ENCODE peak calls at places on chromosomes 2 and 18, in nine cellular contexts. One of them, this sample, is unnamed.

GRCh38 chr18:10995576-10995975 is 153.8 kb downstream of the PIEZO2 start:
- DNase-seq in lower lobe of right lung: no peak
- DNase-seq in activated CD4-positive, alpha-beta memory T cell treated with anti-CD3 and anti-CD28 coated beads, Interleukin-2, amount 10 ng/mL, durations not matched to agents 7 days and 5 days: no peak
- DNase-seq in left lobe of liver: no peak
- DNase-seq in posterior vena cava: no peak
- DNase-seq in NCI-H345: no peak
- DNase-seq in fibroblast of pulmonary artery: no peak
- DNase-seq in GM19239: no peak
- DNase-seq in A172: no peak
- DNase-seq in this sample: peak

GRCh38 chr18:59547691-59548182 is 149.5 kb downstream of the CCBE1 start:
- DNase-seq in A172: peak
- DNase-seq in left lobe of liver: no peak
- DNase-seq in activated CD4-positive, alpha-beta memory T cell treated with anti-CD3 and anti-CD28 coated beads, Interleukin-2, amount 10 ng/mL, durations not matched to agents 7 days and 5 days: no peak
- DNase-seq in GM19239: no peak
- DNase-seq in posterior vena cava: no peak
- DNase-seq in NCI-H345: peak
- DNase-seq in lower lobe of right lung: no peak
- DNase-seq in fibroblast of pulmonary artery: peak
- DNase-seq in this sample: peak

GRCh38 chr2:37376421-37377186 is 32.2 kb downstream of the QPCT start:
- DNase-seq in left lobe of liver: no peak
- DNase-seq in posterior vena cava: no peak
- DNase-seq in fibroblast of pulmonary artery: peak
- DNase-seq in NCI-H345: no peak
- DNase-seq in A172: peak
- DNase-seq in lower lobe of right lung: no peak
- DNase-seq in activated CD4-positive, alpha-beta memory T cell treated with anti-CD3 and anti-CD28 coated beads, Interleukin-2, amount 10 ng/mL, durations not matched to agents 7 days and 5 days: peak
- DNase-seq in GM19239: peak
- DNase-seq in this sample: peak

GRCh38 chr18:8562065-8562464 is 47.2 kb upstream of the RAB12 start:
- DNase-seq in A172: no peak
- DNase-seq in lower lobe of right lung: no peak
- DNase-seq in posterior vena cava: no peak
- DNase-seq in left lobe of liver: no peak
- DNase-seq in fibroblast of pulmonary artery: no peak
- DNase-seq in activated CD4-positive, alpha-beta memory T cell treated with anti-CD3 and anti-CD28 coated beads, Interleukin-2, amount 10 ng/mL, durations not matched to agents 7 days and 5 days: no peak
- DNase-seq in NCI-H345: no peak
- DNase-seq in GM19239: no peak
- DNase-seq in this sample: no peak

GRCh38 chr2:98347298-98348065 is 1.2 kb downstream of the CNGA3 start:
- DNase-seq in left lobe of liver: no peak
- DNase-seq in posterior vena cava: no peak
- DNase-seq in GM19239: no peak
- DNase-seq in activated CD4-positive, alpha-beta memory T cell treated with anti-CD3 and anti-CD28 coated beads, Interleukin-2, amount 10 ng/mL, durations not matched to agents 7 days and 5 days: no peak
- DNase-seq in A172: no peak
- DNase-seq in fibroblast of pulmonary artery: no peak
- DNase-seq in NCI-H345: no peak
- DNase-seq in lower lobe of right lung: no peak
- DNase-seq in this sample: no peak

GRCh38 chr18:50715919-50716318 is 103.9 kb downstream of the MRO start:
- DNase-seq in A172: peak
- DNase-seq in posterior vena cava: no peak
- DNase-seq in activated CD4-positive, alpha-beta memory T cell treated with anti-CD3 and anti-CD28 coated beads, Interleukin-2, amount 10 ng/mL, durations not matched to agents 7 days and 5 days: no peak
- DNase-seq in NCI-H345: no peak
- DNase-seq in lower lobe of right lung: no peak
- DNase-seq in GM19239: no peak
- DNase-seq in left lobe of liver: no peak
- DNase-seq in fibroblast of pulmonary artery: peak
- DNase-seq in this sample: peak

GRCh38 chr2:47422016-47422415 is 19.1 kb downstream of the MSH2 start:
- DNase-seq in activated CD4-positive, alpha-beta memory T cell treated with anti-CD3 and anti-CD28 coated beads, Interleukin-2, amount 10 ng/mL, durations not matched to agents 7 days and 5 days: no peak
- DNase-seq in A172: no peak
- DNase-seq in lower lobe of right lung: no peak
- DNase-seq in posterior vena cava: no peak
- DNase-seq in left lobe of liver: no peak
- DNase-seq in GM19239: no peak
- DNase-seq in NCI-H345: no peak
- DNase-seq in fibroblast of pulmonary artery: no peak
- DNase-seq in this sample: no peak

GRCh38 chr2:128032092-128032491 is 4.2 kb upstream of the SAP130 start:
- DNase-seq in posterior vena cava: no peak
- DNase-seq in GM19239: no peak
- DNase-seq in fibroblast of pulmonary artery: no peak
- DNase-seq in A172: no peak
- DNase-seq in activated CD4-positive, alpha-beta memory T cell treated with anti-CD3 and anti-CD28 coated beads, Interleukin-2, amount 10 ng/mL, durations not matched to agents 7 days and 5 days: no peak
- DNase-seq in NCI-H345: no peak
- DNase-seq in left lobe of liver: no peak
- DNase-seq in lower lobe of right lung: no peak
- DNase-seq in this sample: peak

GRCh38 chr2:164896634-164897033 is 55.0 kb upstream of the COBLL1 start:
- DNase-seq in activated CD4-positive, alpha-beta memory T cell treated with anti-CD3 and anti-CD28 coated beads, Interleukin-2, amount 10 ng/mL, durations not matched to agents 7 days and 5 days: no peak
- DNase-seq in fibroblast of pulmonary artery: peak
- DNase-seq in left lobe of liver: no peak
- DNase-seq in lower lobe of right lung: no peak
- DNase-seq in posterior vena cava: no peak
- DNase-seq in NCI-H345: no peak
- DNase-seq in A172: peak
- DNase-seq in GM19239: no peak
- DNase-seq in this sample: peak

GRCh38 chr2:7849531-7849930 is 832.3 kb upstream of the ID2 start:
- DNase-seq in lower lobe of right lung: no peak
- DNase-seq in A172: no peak
- DNase-seq in posterior vena cava: no peak
- DNase-seq in NCI-H345: no peak
- DNase-seq in left lobe of liver: no peak
- DNase-seq in GM19239: no peak
- DNase-seq in fibroblast of pulmonary artery: no peak
- DNase-seq in activated CD4-positive, alpha-beta memory T cell treated with anti-CD3 and anti-CD28 coated beads, Interleukin-2, amount 10 ng/mL, durations not matched to agents 7 days and 5 days: no peak
- DNase-seq in this sample: no peak

GRCh38 chr2:193907561-193907960 is 1712.8 kb upstream of the TMEFF2 start:
- DNase-seq in A172: no peak
- DNase-seq in left lobe of liver: no peak
- DNase-seq in posterior vena cava: no peak
- DNase-seq in lower lobe of right lung: no peak
- DNase-seq in fibroblast of pulmonary artery: peak
- DNase-seq in activated CD4-positive, alpha-beta memory T cell treated with anti-CD3 and anti-CD28 coated beads, Interleukin-2, amount 10 ng/mL, durations not matched to agents 7 days and 5 days: no peak
- DNase-seq in GM19239: no peak
- DNase-seq in NCI-H345: no peak
- DNase-seq in this sample: no peak

GRCh38 chr18:9753863-9754262 is 45.8 kb downstream of the RAB31 start:
- DNase-seq in fibroblast of pulmonary artery: no peak
- DNase-seq in A172: peak
- DNase-seq in lower lobe of right lung: no peak
- DNase-seq in left lobe of liver: no peak
- DNase-seq in posterior vena cava: no peak
- DNase-seq in GM19239: no peak
- DNase-seq in activated CD4-positive, alpha-beta memory T cell treated with anti-CD3 and anti-CD28 coated beads, Interleukin-2, amount 10 ng/mL, durations not matched to agents 7 days and 5 days: no peak
- DNase-seq in NCI-H345: no peak
- DNase-seq in this sample: no peak

GRCh38 chr2:149192425-149192824 is 138.0 kb upstream of the LYPD6 start:
- DNase-seq in GM19239: no peak
- DNase-seq in posterior vena cava: no peak
- DNase-seq in NCI-H345: no peak
- DNase-seq in A172: peak
- DNase-seq in left lobe of liver: no peak
- DNase-seq in activated CD4-positive, alpha-beta memory T cell treated with anti-CD3 and anti-CD28 coated beads, Interleukin-2, amount 10 ng/mL, durations not matched to agents 7 days and 5 days: no peak
- DNase-seq in lower lobe of right lung: no peak
- DNase-seq in fibroblast of pulmonary artery: no peak
- DNase-seq in this sample: peak

GRCh38 chr2:65315042-65315441 is 87.4 kb downstream of the ACTR2 start:
- DNase-seq in lower lobe of right lung: no peak
- DNase-seq in activated CD4-positive, alpha-beta memory T cell treated with anti-CD3 and anti-CD28 coated beads, Interleukin-2, amount 10 ng/mL, durations not matched to agents 7 days and 5 days: no peak
- DNase-seq in left lobe of liver: no peak
- DNase-seq in posterior vena cava: peak
- DNase-seq in GM19239: no peak
- DNase-seq in A172: no peak
- DNase-seq in fibroblast of pulmonary artery: no peak
- DNase-seq in NCI-H345: no peak
- DNase-seq in this sample: no peak

GRCh38 chr18:73954267-73954666 is 193.4 kb downstream of the FBXO15 start:
- DNase-seq in A172: no peak
- DNase-seq in lower lobe of right lung: no peak
- DNase-seq in posterior vena cava: no peak
- DNase-seq in activated CD4-positive, alpha-beta memory T cell treated with anti-CD3 and anti-CD28 coated beads, Interleukin-2, amount 10 ng/mL, durations not matched to agents 7 days and 5 days: no peak
- DNase-seq in left lobe of liver: no peak
- DNase-seq in fibroblast of pulmonary artery: no peak
- DNase-seq in NCI-H345: no peak
- DNase-seq in GM19239: no peak
- DNase-seq in this sample: no peak

GRCh38 chr2:36343601-36344000 is 12.0 kb upstream of the CRIM1 start:
- DNase-seq in posterior vena cava: no peak
- DNase-seq in lower lobe of right lung: no peak
- DNase-seq in A172: no peak
- DNase-seq in NCI-H345: no peak
- DNase-seq in GM19239: no peak
- DNase-seq in fibroblast of pulmonary artery: no peak
- DNase-seq in activated CD4-positive, alpha-beta memory T cell treated with anti-CD3 and anti-CD28 coated beads, Interleukin-2, amount 10 ng/mL, durations not matched to agents 7 days and 5 days: no peak
- DNase-seq in left lobe of liver: no peak
- DNase-seq in this sample: no peak

GRCh38 chr2:73176205-73176880 is 26.0 kb upstream of the NOTO start:
- DNase-seq in fibroblast of pulmonary artery: peak
- DNase-seq in activated CD4-positive, alpha-beta memory T cell treated with anti-CD3 and anti-CD28 coated beads, Interleukin-2, amount 10 ng/mL, durations not matched to agents 7 days and 5 days: no peak
- DNase-seq in lower lobe of right lung: no peak
- DNase-seq in left lobe of liver: peak
- DNase-seq in NCI-H345: no peak
- DNase-seq in posterior vena cava: peak
- DNase-seq in GM19239: no peak
- DNase-seq in A172: no peak
- DNase-seq in this sample: peak

GRCh38 chr18:3449702-3450357 is at the start of gene TGIF1:
- DNase-seq in fibroblast of pulmonary artery: peak
- DNase-seq in posterior vena cava: peak
- DNase-seq in A172: peak
- DNase-seq in left lobe of liver: peak
- DNase-seq in GM19239: no peak
- DNase-seq in lower lobe of right lung: peak
- DNase-seq in NCI-H345: peak
- DNase-seq in activated CD4-positive, alpha-beta memory T cell treated with anti-CD3 and anti-CD28 coated beads, Interleukin-2, amount 10 ng/mL, durations not matched to agents 7 days and 5 days: no peak
- DNase-seq in this sample: peak

GRCh38 chr2:51065276-51065675 is 33.3 kb upstream of the NRXN1 start:
- DNase-seq in NCI-H345: no peak
- DNase-seq in activated CD4-positive, alpha-beta memory T cell treated with anti-CD3 and anti-CD28 coated beads, Interleukin-2, amount 10 ng/mL, durations not matched to agents 7 days and 5 days: no peak
- DNase-seq in A172: no peak
- DNase-seq in fibroblast of pulmonary artery: no peak
- DNase-seq in lower lobe of right lung: no peak
- DNase-seq in left lobe of liver: no peak
- DNase-seq in posterior vena cava: no peak
- DNase-seq in GM19239: no peak
- DNase-seq in this sample: no peak

GRCh38 chr2:155442755-155443372 is 744.4 kb downstream of the KCNJ3 start:
- DNase-seq in NCI-H345: no peak
- DNase-seq in posterior vena cava: no peak
- DNase-seq in left lobe of liver: no peak
- DNase-seq in A172: peak
- DNase-seq in GM19239: no peak
- DNase-seq in fibroblast of pulmonary artery: no peak
- DNase-seq in activated CD4-positive, alpha-beta memory T cell treated with anti-CD3 and anti-CD28 coated beads, Interleukin-2, amount 10 ng/mL, durations not matched to agents 7 days and 5 days: no peak
- DNase-seq in lower lobe of right lung: no peak
- DNase-seq in this sample: peak

GRCh38 chr2:159381574-159381973 is 95.1 kb upstream of the WDSUB1 start:
- DNase-seq in lower lobe of right lung: no peak
- DNase-seq in activated CD4-positive, alpha-beta memory T cell treated with anti-CD3 and anti-CD28 coated beads, Interleukin-2, amount 10 ng/mL, durations not matched to agents 7 days and 5 days: no peak
- DNase-seq in GM19239: peak
- DNase-seq in posterior vena cava: no peak
- DNase-seq in left lobe of liver: no peak
- DNase-seq in A172: no peak
- DNase-seq in fibroblast of pulmonary artery: no peak
- DNase-seq in NCI-H345: no peak
- DNase-seq in this sample: no peak

GRCh38 chr2:145374165-145374564 is 854.2 kb upstream of the ZEB2 start:
- DNase-seq in A172: no peak
- DNase-seq in fibroblast of pulmonary artery: no peak
- DNase-seq in left lobe of liver: no peak
- DNase-seq in GM19239: no peak
- DNase-seq in activated CD4-positive, alpha-beta memory T cell treated with anti-CD3 and anti-CD28 coated beads, Interleukin-2, amount 10 ng/mL, durations not matched to agents 7 days and 5 days: no peak
- DNase-seq in posterior vena cava: no peak
- DNase-seq in lower lobe of right lung: no peak
- DNase-seq in NCI-H345: no peak
- DNase-seq in this sample: no peak

GRCh38 chr2:207161724-207162123 is 4.0 kb downstream of the KLF7 start:
- DNase-seq in lower lobe of right lung: no peak
- DNase-seq in fibroblast of pulmonary artery: peak
- DNase-seq in activated CD4-positive, alpha-beta memory T cell treated with anti-CD3 and anti-CD28 coated beads, Interleukin-2, amount 10 ng/mL, durations not matched to agents 7 days and 5 days: no peak
- DNase-seq in NCI-H345: no peak
- DNase-seq in left lobe of liver: no peak
- DNase-seq in GM19239: no peak
- DNase-seq in posterior vena cava: no peak
- DNase-seq in A172: no peak
- DNase-seq in this sample: peak

GRCh38 chr18:49032189-49032584 is 81.4 kb upstream of the SMAD7 start:
- DNase-seq in posterior vena cava: no peak
- DNase-seq in A172: no peak
- DNase-seq in left lobe of liver: no peak
- DNase-seq in NCI-H345: no peak
- DNase-seq in GM19239: no peak
- DNase-seq in activated CD4-positive, alpha-beta memory T cell treated with anti-CD3 and anti-CD28 coated beads, Interleukin-2, amount 10 ng/mL, durations not matched to agents 7 days and 5 days: no peak
- DNase-seq in fibroblast of pulmonary artery: no peak
- DNase-seq in lower lobe of right lung: no peak
- DNase-seq in this sample: no peak

GRCh38 chr2:188975497-188976102 is 1.4 kb downstream of the COL3A1 start:
- DNase-seq in left lobe of liver: no peak
- DNase-seq in activated CD4-positive, alpha-beta memory T cell treated with anti-CD3 and anti-CD28 coated beads, Interleukin-2, amount 10 ng/mL, durations not matched to agents 7 days and 5 days: no peak
- DNase-seq in posterior vena cava: no peak
- DNase-seq in lower lobe of right lung: no peak
- DNase-seq in GM19239: no peak
- DNase-seq in fibroblast of pulmonary artery: peak
- DNase-seq in A172: peak
- DNase-seq in NCI-H345: no peak
- DNase-seq in this sample: peak

GRCh38 chr2:60553496-60553991 is at the start of gene BCL11A:
- DNase-seq in activated CD4-positive, alpha-beta memory T cell treated with anti-CD3 and anti-CD28 coated beads, Interleukin-2, amount 10 ng/mL, durations not matched to agents 7 days and 5 days: no peak
- DNase-seq in fibroblast of pulmonary artery: peak
- DNase-seq in NCI-H345: peak
- DNase-seq in GM19239: no peak
- DNase-seq in left lobe of liver: no peak
- DNase-seq in posterior vena cava: no peak
- DNase-seq in lower lobe of right lung: peak
- DNase-seq in A172: peak
- DNase-seq in this sample: peak

GRCh38 chr18:7950380-7951143 is 383.4 kb downstream of the PTPRM start:
- DNase-seq in activated CD4-positive, alpha-beta memory T cell treated with anti-CD3 and anti-CD28 coated beads, Interleukin-2, amount 10 ng/mL, durations not matched to agents 7 days and 5 days: no peak
- DNase-seq in fibroblast of pulmonary artery: peak
- DNase-seq in NCI-H345: no peak
- DNase-seq in left lobe of liver: no peak
- DNase-seq in posterior vena cava: no peak
- DNase-seq in GM19239: no peak
- DNase-seq in A172: peak
- DNase-seq in lower lobe of right lung: no peak
- DNase-seq in this sample: peak

GRCh38 chr18:9380571-9381390 is 46.2 kb downstream of the TWSG1 start:
- DNase-seq in fibroblast of pulmonary artery: peak
- DNase-seq in left lobe of liver: no peak
- DNase-seq in GM19239: no peak
- DNase-seq in posterior vena cava: no peak
- DNase-seq in NCI-H345: peak
- DNase-seq in lower lobe of right lung: no peak
- DNase-seq in activated CD4-positive, alpha-beta memory T cell treated with anti-CD3 and anti-CD28 coated beads, Interleukin-2, amount 10 ng/mL, durations not matched to agents 7 days and 5 days: no peak
- DNase-seq in A172: no peak
- DNase-seq in this sample: no peak

GRCh38 chr2:238920053-238920452 is 72.2 kb downstream of the TWIST2 start:
- DNase-seq in activated CD4-positive, alpha-beta memory T cell treated with anti-CD3 and anti-CD28 coated beads, Interleukin-2, amount 10 ng/mL, durations not matched to agents 7 days and 5 days: no peak
- DNase-seq in A172: no peak
- DNase-seq in lower lobe of right lung: no peak
- DNase-seq in left lobe of liver: no peak
- DNase-seq in NCI-H345: no peak
- DNase-seq in posterior vena cava: no peak
- DNase-seq in GM19239: no peak
- DNase-seq in fibroblast of pulmonary artery: no peak
- DNase-seq in this sample: no peak

GRCh38 chr2:51505533-51505932 is 473.6 kb upstream of the NRXN1 start:
- DNase-seq in left lobe of liver: peak
- DNase-seq in lower lobe of right lung: no peak
- DNase-seq in activated CD4-positive, alpha-beta memory T cell treated with anti-CD3 and anti-CD28 coated beads, Interleukin-2, amount 10 ng/mL, durations not matched to agents 7 days and 5 days: no peak
- DNase-seq in posterior vena cava: no peak
- DNase-seq in NCI-H345: no peak
- DNase-seq in A172: peak
- DNase-seq in fibroblast of pulmonary artery: no peak
- DNase-seq in GM19239: no peak
- DNase-seq in this sample: no peak

GRCh38 chr2:55718165-55719008 is 24.7 kb upstream of the PNPT1 start:
- DNase-seq in lower lobe of right lung: no peak
- DNase-seq in fibroblast of pulmonary artery: peak
- DNase-seq in posterior vena cava: no peak
- DNase-seq in NCI-H345: peak
- DNase-seq in left lobe of liver: no peak
- DNase-seq in GM19239: peak
- DNase-seq in A172: peak
- DNase-seq in activated CD4-positive, alpha-beta memory T cell treated with anti-CD3 and anti-CD28 coated beads, Interleukin-2, amount 10 ng/mL, durations not matched to agents 7 days and 5 days: peak
- DNase-seq in this sample: peak